ENCODE peak calls at places on chromosomes 6 and 20, in six cellular contexts. A, U, Q, B, N and M are unnamed samples.

GRCh38 chr20:45337367-45338120 is 10.7 kb downstream of the SDC4 start:
- DNase-seq in A (no peak), U (no peak), Q (no peak), B (peak; percentile 98), N (peak; percentile 69), M (no peak)

GRCh38 chr6:6856538-6857523 is 250.9 kb upstream of the RREB1 start:
- DNase-seq in A (peak; percentile 82), U (no peak), Q (peak; percentile 70), B (peak; percentile 91), N (peak; percentile 88), M (no peak)

GRCh38 chr6:33692760-33693158 is 18.7 kb downstream of the UQCC2 start:
- DNase-seq in A (no peak), U (no peak), Q (peak; percentile 56), B (peak; percentile 57), N (no peak), M (no peak)

GRCh38 chr6:153727910-153728309 is 311.1 kb upstream of the OPRM1 start:
- DNase-seq in A (no peak), U (no peak), Q (no peak), B (no peak), N (no peak), M (no peak)

GRCh38 chr6:105034470-105034869 is 77.6 kb downstream of the LIN28B start:
- DNase-seq in A (no peak), U (no peak), Q (no peak), B (no peak), N (no peak), M (no peak)

GRCh38 chr6:7419065-7419464 is 29.5 kb downstream of the RIOK1 start:
- DNase-seq in A (no peak), U (no peak), Q (no peak), B (no peak), N (no peak), M (no peak)

GRCh38 chr6:14086701-14087100 is 30.9 kb upstream of the CD83 start:
- DNase-seq in A (no peak), U (no peak), Q (no peak), B (no peak), N (no peak), M (no peak)

GRCh38 chr6:34236423-34237315 is at the start of gene HMGA1:
- DNase-seq in A (peak; percentile 94), U (peak; percentile 96), Q (peak; percentile 98), B (peak; percentile 86), N (peak; percentile 88), M (peak; percentile 95)

GRCh38 chr20:32385541-32385940 is 27.4 kb downstream of the ASXL1 start:
- DNase-seq in A (no peak), U (no peak), Q (no peak), B (no peak), N (no peak), M (no peak)

GRCh38 chr20:41538810-41539596 is 79.2 kb downstream of the CHD6 start:
- DNase-seq in A (no peak), U (no peak), Q (no peak), B (no peak), N (no peak), M (no peak)

GRCh38 chr6:125114248-125114858 is 39.2 kb upstream of the TPD52L1 start:
- DNase-seq in A (peak; percentile 57), U (no peak), Q (peak; percentile 40), B (no peak), N (no peak), M (peak; percentile 10)

GRCh38 chr6:146827216-146827928 is 228.6 kb downstream of the ADGB start:
- DNase-seq in A (no peak), U (no peak), Q (no peak), B (no peak), N (no peak), M (no peak)

GRCh38 chr6:6131492-6132109 is 124.9 kb upstream of the NRN1 start:
- DNase-seq in A (no peak), U (no peak), Q (peak; percentile 58), B (no peak), N (no peak), M (peak; percentile 59)

GRCh38 chr6:166862287-166862977 is 93.9 kb downstream of the RNASET2 start:
- DNase-seq in A (no peak), U (peak; percentile 45), Q (peak; percentile 76), B (no peak), N (no peak), M (peak; percentile 16)

GRCh38 chr20:50354690-50355592 is 155.2 kb upstream of the PTPN1 start:
- DNase-seq in A (peak; percentile 76), U (no peak), Q (no peak), B (no peak), N (no peak), M (no peak)